ENCODE peak calls at places on chromosomes 11 and 22, in eight cellular contexts. H is SK-N-SH, T is heart left ventricle, A is nephron progenitor cell, O is Caco-2, I is fibroblast of lung, W is MM.1S, R is H9. X is an unnamed sample.

GRCh38 chr11:121048464-121049233 is 24.7 kb downstream of the TBCEL start:
- DNase-seq in H (no peak), W (no peak), I (peak; percentile 53), R (no peak), A (no peak), T (no peak), O (no peak), X (no peak)

GRCh38 chr11:85098996-85099395 is 528.1 kb downstream of the DLG2 start:
- DNase-seq in A (no peak), H (no peak), T (no peak), I (no peak), W (no peak), R (no peak), O (no peak), X (no peak)

GRCh38 chr11:35141538-35141937 is 2.6 kb downstream of the CD44 start:
- DNase-seq in T (peak; percentile 36), H (no peak), R (no peak), A (no peak), O (no peak), W (no peak), I (no peak), X (no peak)

GRCh38 chr22:47569389-47570299 is 807.2 kb downstream of the TBC1D22A start:
- DNase-seq in A (no peak), W (no peak), T (peak; percentile 11), I (no peak), R (no peak), O (no peak), H (no peak), X (no peak)

GRCh38 chr22:23236026-23236425 is 55.7 kb downstream of the BCR start:
- DNase-seq in I (peak; percentile 25), H (no peak), T (no peak), O (no peak), A (no peak), R (no peak), W (no peak), X (no peak)

GRCh38 chr11:122751298-122752070 is 86.8 kb upstream of the CRTAM start:
- DNase-seq in T (no peak), A (no peak), I (peak; percentile 73), R (no peak), W (no peak), O (no peak), H (peak; percentile 77), X (no peak)

GRCh38 chr11:122721201-122721963 is 65.9 kb downstream of the UBASH3B start:
- DNase-seq in A (no peak), T (no peak), O (no peak), I (peak; percentile 80), R (no peak), H (no peak), W (no peak), X (no peak)

GRCh38 chr11:66274219-66274618 is 3.8 kb upstream of the CNIH2 start:
- DNase-seq in W (no peak), H (no peak), I (no peak), O (no peak), R (no peak), A (no peak), T (no peak), X (no peak)

GRCh38 chr11:71304491-71304890 is 52.1 kb upstream of the SHANK2 start:
- DNase-seq in A (no peak), H (no peak), O (no peak), I (no peak), R (no peak), W (no peak), T (no peak), X (no peak)

GRCh38 chr11:128195057-128195751 is 392.2 kb downstream of the ETS1 start:
- DNase-seq in A (no peak), T (no peak), H (no peak), W (no peak), R (no peak), O (no peak), I (no peak), X (no peak)

GRCh38 chr11:134098566-134099184 is 29.8 kb downstream of the JAM3 start:
- DNase-seq in I (no peak), O (peak; percentile 37), W (no peak), A (no peak), T (no peak), H (no peak), R (no peak), X (no peak)

GRCh38 chr11:103622296-103622695 is 414.1 kb upstream of the DDI1 start:
- DNase-seq in O (no peak), R (no peak), W (no peak), I (no peak), A (no peak), H (peak; percentile 16), T (no peak), X (no peak)

GRCh38 chr11:103623933-103624332 is 412.5 kb upstream of the DDI1 start:
- DNase-seq in I (no peak), A (no peak), H (no peak), T (no peak), R (no peak), O (no peak), W (no peak), X (no peak)

GRCh38 chr11:103618532-103618931 is 417.9 kb upstream of the DDI1 start:
- DNase-seq in W (no peak), A (no peak), H (peak; percentile 19), I (peak; percentile 74), R (no peak), T (no peak), O (no peak), X (no peak)

GRCh38 chr11:103619938-103620337 is 416.5 kb upstream of the DDI1 start:
- DNase-seq in R (no peak), H (no peak), T (no peak), A (no peak), O (no peak), W (no peak), I (peak; percentile 41), X (no peak)

DNA sequence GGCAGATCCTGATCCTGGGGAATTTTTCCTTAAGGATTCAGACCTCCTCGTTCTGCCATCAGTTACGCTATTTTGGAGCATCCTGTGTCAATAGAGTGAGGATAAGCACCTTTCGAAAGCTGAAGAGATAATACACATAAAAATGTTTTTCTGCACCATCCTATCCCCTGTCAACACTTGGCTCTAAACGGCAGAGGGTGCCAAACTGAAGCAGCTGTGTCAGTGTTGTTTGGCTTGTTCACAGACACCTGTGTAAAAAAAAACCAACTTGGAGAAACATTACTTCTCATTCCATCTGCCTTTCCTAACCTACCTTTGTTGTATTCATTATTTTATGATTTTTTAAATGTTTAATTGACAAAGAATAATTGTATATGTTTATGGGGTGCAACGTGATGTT is 417.0 kb upstream of the DDI1 start:
- DNase-seq in R (no peak), I (no peak), A (no peak), T (no peak), H (no peak), O (peak; percentile 45), W (peak; percentile 15), X (no peak)
- TF ChIP-seq CTCF in R (peak; percentile 15), I (no peak), A (peak; percentile 18), T (no peak), H (peak; percentile 41), O (peak; percentile 58), W (peak; percentile 23), X (no peak)

DNA sequence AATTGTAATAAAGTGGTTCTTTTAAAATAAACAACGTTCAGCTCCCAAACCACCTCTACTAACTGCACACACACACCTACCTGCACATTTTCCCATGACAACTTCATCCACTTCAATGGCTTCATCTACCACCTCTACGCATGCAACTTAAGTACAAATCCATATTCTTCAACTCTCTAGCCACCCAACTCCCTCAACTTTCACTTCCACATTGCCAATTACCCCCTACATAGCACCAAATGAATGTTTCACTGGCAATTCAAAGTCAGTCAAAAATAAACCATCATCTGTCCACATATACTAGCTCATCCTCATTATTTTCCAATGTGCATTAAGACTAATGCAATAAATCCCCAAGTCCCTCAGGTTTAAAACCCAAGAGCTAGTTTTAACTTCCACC is 50.7 kb upstream of the ARHGAP32 start:
- DNase-seq in I (no peak), O (no peak), A (no peak), W (no peak), R (no peak), T (no peak), H (no peak), X (no peak)
- TF ChIP-seq CTCF in I (no peak), O (no peak), A (no peak), W (no peak), R (no peak), T (no peak), H (no peak), X (no peak)

GRCh38 chr22:39317756-39318506 is 1.5 kb downstream of the RPL3 start:
- DNase-seq in A (no peak), T (no peak), I (peak; percentile 57), W (no peak), O (no peak), R (no peak), H (no peak), X (no peak)

GRCh38 chr22:39318507-39319283 is 728 bp downstream of the RPL3 start:
- DNase-seq in I (no peak), T (no peak), O (no peak), H (no peak), A (no peak), W (peak; percentile 51), R (no peak), X (no peak)

GRCh38 chr22:39316440-39317083 is 2.9 kb downstream of the RPL3 start:
- DNase-seq in R (peak; percentile 88), W (peak; percentile 84), I (peak; percentile 93), A (peak; percentile 76), H (peak; percentile 57), O (peak; percentile 70), T (peak; percentile 77), X (peak; percentile 84)

GRCh38 chr22:39317084-39317755 is 2.2 kb downstream of the RPL3 start:
- DNase-seq in O (no peak), T (no peak), A (no peak), I (no peak), W (peak; percentile 72), R (peak; percentile 37), H (no peak), X (peak; percentile 33)

DNA sequence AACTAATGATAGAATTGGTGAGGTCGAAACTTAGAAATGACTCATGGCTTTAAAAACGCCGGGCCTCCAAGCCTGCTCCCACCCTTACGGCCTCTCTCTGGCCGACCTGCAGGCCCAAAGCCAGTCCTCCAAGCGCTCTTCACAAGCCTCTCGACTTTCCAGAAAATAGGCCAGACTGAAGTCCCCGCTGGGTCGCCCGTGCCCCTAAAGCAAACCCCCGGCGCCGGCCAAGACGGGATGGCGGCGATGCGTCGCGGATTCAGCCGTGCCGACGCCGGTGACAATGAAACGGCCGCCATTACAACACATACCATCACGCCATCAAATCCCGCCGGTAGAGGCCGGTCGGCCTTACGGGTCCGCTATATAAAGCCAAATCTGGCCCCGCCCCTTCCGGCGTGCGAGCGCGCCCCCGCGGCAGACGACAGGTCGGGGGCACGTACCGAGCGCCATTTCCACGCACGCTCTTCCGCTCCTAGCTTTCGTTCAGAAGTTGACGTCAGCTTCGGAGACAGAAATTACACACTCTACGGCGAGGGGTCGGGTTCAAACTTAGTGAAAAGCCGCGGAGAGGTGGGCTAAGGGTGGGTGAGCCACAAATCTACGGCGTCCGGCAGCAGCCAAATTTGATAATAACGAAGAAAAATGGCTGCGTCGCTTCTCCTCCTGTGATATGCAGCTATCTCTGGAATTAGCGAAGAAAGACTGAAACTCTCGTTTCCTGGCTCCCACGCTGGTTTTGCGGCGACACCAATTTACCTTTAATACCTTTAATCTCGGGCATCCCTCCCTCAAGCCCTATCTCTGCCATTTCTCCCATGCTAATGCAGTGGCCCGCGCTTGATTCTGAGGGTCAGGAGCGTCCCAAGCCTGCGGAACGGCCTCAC is at the start of gene RPL3:
- DNase-seq in I (peak; percentile 98), O (peak; percentile 97), W (peak; percentile 98), A (peak; percentile 96), T (peak; percentile 96), H (peak; percentile 86), R (peak; percentile 93), X (peak; percentile 99)
- TF ChIP-seq CTCF in I (no peak), O (no peak), W (peak; percentile 5), A (no peak), T (no peak), H (no peak), R (no peak), X (peak; percentile 51)

GRCh38 chr22:27327981-27328721 is 473.4 kb downstream of the MN1 start:
- DNase-seq in R (peak; percentile 14), O (no peak), H (no peak), A (no peak), I (no peak), T (no peak), W (no peak), X (no peak)
- TF ChIP-seq CTCF in R (no peak), O (no peak), H (no peak), A (no peak), I (no peak), T (no peak), W (no peak), X (no peak)